ENCODE peak calls at places on chromosomes 7 and 10, in five cellular contexts. I is activated T-cell treated with anti-CD3 and anti-CD28 coated beads for 48 hours, T is memory B cell, M is EL, K is substantia nigra. N is an unnamed sample.

GRCh38 chr7:36970551-36971514 is 246.5 kb upstream of the AOAH start:
- DNase-seq in I (no peak), T (no peak), M (no peak), K (no peak), N (no peak)

GRCh38 chr10:96651998-96652431 is 65.2 kb upstream of the TM9SF3 start:
- DNase-seq in I (no peak), T (peak; percentile 65), M (no peak), K (no peak), N (no peak)

GRCh38 chr7:128743112-128743772 is 4.1 kb downstream of the CALU start:
- DNase-seq in I (no peak), T (no peak), M (peak; percentile 24), K (no peak), N (no peak)

GRCh38 chr10:13104697-13105096 is 4.7 kb downstream of the OPTN start:
- DNase-seq in I (no peak), T (no peak), M (no peak), K (no peak), N (no peak)

GRCh38 chr10:83476211-83476610 is 663.1 kb upstream of the GHITM start:
- DNase-seq in I (no peak), T (no peak), M (no peak), K (no peak), N (no peak)

GRCh38 chr7:75534727-75535307 is 42.7 kb downstream of the SPDYE5 start:
- DNase-seq in I (no peak), T (no peak), M (peak; percentile 69), K (no peak), N (no peak)

GRCh38 chr10:92238586-92239098 is 52.2 kb downstream of the CPEB3 start:
- DNase-seq in I (no peak), T (no peak), M (peak; percentile 89), K (no peak), N (no peak)

GRCh38 chr10:12705943-12706342 is 295.6 kb downstream of the CCDC3 start:
- DNase-seq in I (no peak), T (no peak), M (peak; percentile 46), K (no peak), N (no peak)

GRCh38 chr7:117124585-117125220 is 171.4 kb downstream of the ST7 start:
- DNase-seq in I (peak; percentile 66), T (no peak), M (peak; percentile 98), K (no peak), N (peak; percentile 90)